ENCODE peak calls at places on chromosomes 3 and 15, in nine cellular contexts. G is neuronal stem cell; R is neural progenitor cell; I is activated CD4-positive, alpha-beta T cell treated with anti-CD3 and anti-CD28 coated beads, Interleukin-2, amount 10 ng/mL, durations not matched to agents 7 days and 5 days; C is HTR-8/SVneo; W is T1000; O is NCI-H1436; U is endodermal cell; F is DND-41. P is an unnamed sample.

GRCh38 chr15:99963096-99963825 is 230.0 kb upstream of the LYSMD4 start:
- DNase-seq in C (peak; percentile 51), R (no peak), O (no peak), U (peak; percentile 34), W (no peak), I (no peak), G (no peak), F (no peak), P (no peak)

GRCh38 chr3:46372492-46373359 is 2.0 kb downstream of the CCR5 start:
- DNase-seq in G (no peak), R (peak; percentile 30), U (peak; percentile 42), W (no peak), F (peak; percentile 44), I (peak; percentile 60), C (peak; percentile 32), O (no peak), P (no peak)

GRCh38 chr3:47628426-47628825 is 49.8 kb upstream of the CSPG5 start:
- DNase-seq in G (no peak), O (no peak), U (no peak), R (no peak), I (no peak), F (no peak), W (no peak), C (no peak), P (no peak)

GRCh38 chr3:52934626-52935530 is 37.5 kb upstream of the STIMATE start:
- DNase-seq in W (no peak), U (peak; percentile 77), I (peak; percentile 67), F (peak; percentile 33), C (peak; percentile 81), G (peak; percentile 14), O (no peak), R (peak; percentile 72), P (peak; percentile 15)

GRCh38 chr15:40087991-40088928 is 20.4 kb downstream of the BMF start:
- DNase-seq in O (no peak), F (no peak), C (no peak), I (no peak), W (no peak), R (no peak), U (no peak), G (no peak), P (peak; percentile 97)

GRCh38 chr3:23837691-23838090 is 31.9 kb downstream of the UBE2E1 start:
- DNase-seq in W (no peak), I (no peak), R (no peak), C (no peak), F (no peak), G (no peak), U (no peak), O (no peak), P (no peak)

GRCh38 chr3:127374626-127375010 is 86.8 kb upstream of the PRR20G start:
- DNase-seq in U (no peak), C (no peak), R (no peak), O (no peak), I (no peak), F (no peak), G (no peak), W (no peak), P (no peak)

GRCh38 chr3:81024560-81024959 is 736.9 kb downstream of the GBE1 start:
- DNase-seq in R (no peak), I (no peak), O (no peak), G (no peak), C (no peak), U (no peak), W (no peak), F (no peak), P (no peak)

GRCh38 chr3:131036200-131036816 is 9.6 kb downstream of the NEK11 start:
- DNase-seq in I (no peak), R (no peak), U (no peak), G (no peak), C (no peak), O (no peak), W (no peak), F (no peak), P (no peak)

GRCh38 chr3:43153189-43154083 is 47.6 kb upstream of the POMGNT2 start:
- DNase-seq in F (no peak), I (no peak), W (peak; percentile 43), U (no peak), C (no peak), O (no peak), R (peak; percentile 18), G (no peak), P (peak; percentile 20)

GRCh38 chr15:63110428-63111026 is 11.1 kb upstream of the LACTB start:
- DNase-seq in C (no peak), F (no peak), W (peak; percentile 45), I (no peak), R (no peak), O (no peak), U (no peak), G (no peak), P (peak; percentile 18)

GRCh38 chr3:185561958-185562357 is 9.6 kb upstream of the LIPH start:
- DNase-seq in R (no peak), U (peak; percentile 54), W (no peak), I (no peak), C (no peak), O (no peak), G (no peak), F (no peak), P (peak; percentile 66)

GRCh38 chr3:125191730-125192129 is 20.8 kb downstream of the SLC12A8 start:
- DNase-seq in F (no peak), O (no peak), G (no peak), C (no peak), R (no peak), I (no peak), U (no peak), W (no peak), P (no peak)

GRCh38 chr3:106197532-106198187 is 328.8 kb upstream of the CBLB start:
- DNase-seq in C (no peak), F (peak; percentile 31), U (no peak), I (no peak), O (no peak), R (no peak), G (no peak), W (no peak), P (no peak)

GRCh38 chr15:52680041-52680391 is 828 bp upstream of the ATOSA start:
- DNase-seq in C (peak; percentile 5), I (no peak), W (no peak), U (no peak), F (no peak), O (no peak), G (peak; percentile 14), R (no peak), P (no peak)

GRCh38 chr3:123807820-123808219 is 76.3 kb downstream of the MYLK start:
- DNase-seq in W (peak; percentile 31), F (no peak), U (no peak), I (no peak), R (no peak), O (no peak), G (no peak), C (no peak), P (no peak)

GRCh38 chr3:54034971-54035370 is 87.4 kb upstream of the CACNA2D3 start:
- DNase-seq in G (no peak), I (no peak), F (no peak), O (no peak), W (no peak), C (no peak), R (no peak), U (no peak), P (no peak)

GRCh38 chr3:36944641-36945270 is at the start of gene TRANK1:
- DNase-seq in U (peak; percentile 79), I (peak; percentile 80), F (peak; percentile 77), G (no peak), C (no peak), O (no peak), W (no peak), R (peak; percentile 56), P (peak; percentile 46)

GRCh38 chr15:40340038-40340739 is 550 bp downstream of the CCDC9B start:
- DNase-seq in O (peak; percentile 10), C (no peak), G (no peak), F (no peak), W (peak; percentile 38), U (no peak), R (no peak), I (no peak), P (no peak)

GRCh38 chr3:119981386-119981785 is 112.9 kb downstream of the GSK3B start:
- DNase-seq in G (no peak), U (no peak), I (no peak), R (no peak), O (no peak), W (no peak), C (no peak), F (no peak), P (no peak)

GRCh38 chr3:106577241-106577640 is 708.4 kb upstream of the CBLB start:
- DNase-seq in C (no peak), U (no peak), F (no peak), W (no peak), I (no peak), R (no peak), G (no peak), O (no peak), P (no peak)

GRCh38 chr15:27328616-27329015 is 357.6 kb downstream of the GABRG3 start:
- DNase-seq in F (no peak), G (no peak), I (no peak), R (no peak), W (no peak), C (no peak), O (no peak), U (no peak), P (no peak)

GRCh38 chr3:122178711-122179110 is 4.8 kb upstream of the CASR start:
- DNase-seq in F (no peak), I (no peak), W (no peak), G (no peak), O (no peak), C (no peak), U (no peak), R (no peak), P (no peak)

GRCh38 chr3:126554560-126555525 is 3.9 kb downstream of the C3orf22 start:
- DNase-seq in C (no peak), I (no peak), O (no peak), U (peak; percentile 30), R (no peak), G (no peak), F (peak; percentile 1), W (no peak), P (no peak)

GRCh38 chr15:62071711-62072308 is 5.0 kb downstream of the C2CD4A start:
- DNase-seq in G (no peak), I (no peak), R (peak; percentile 56), W (no peak), F (no peak), C (peak; percentile 26), O (peak; percentile 28), U (no peak), P (no peak)